ENCODE peak calls at places on chromosomes 4 and X, in seven cellular contexts. M is AG09309; Y is hepatocyte; D is stimulated activated CD4-positive, alpha-beta T cell treated with anti-CD3 and anti-CD28 coated beads, Interleukin-2, amount 100 ng/mL, for 48 hours; E is occipital lobe; X is ACHN; H is HTR-8/SVneo. V is an unnamed sample.

GRCh38 chr4:125303821-125304220 is 10.9 kb upstream of the FAT4 start:
- DNase-seq in X (no peak), D (no peak), M (no peak), Y (no peak), H (no peak), E (no peak), V (no peak)

GRCh38 chr4:110527156-110527555 is 51.2 kb downstream of the ENPEP start:
- DNase-seq in H (no peak), M (no peak), Y (no peak), D (peak), X (no peak), E (no peak), V (no peak)

GRCh38 chr4:153247116-153247490 is 42.9 kb downstream of the TRIM2 start:
- DNase-seq in Y (no peak), M (no peak), D (no peak), X (no peak), H (no peak), E (no peak), V (no peak)

GRCh38 chrX:3576886-3577516 is 136.4 kb downstream of the PRKX start:
- DNase-seq in E (no peak), H (no peak), Y (no peak), X (no peak), M (peak), D (no peak), V (no peak)

GRCh38 chr4:8125526-8126056 is 33.0 kb downstream of the ABLIM2 start:
- DNase-seq in X (no peak), M (no peak), E (no peak), Y (no peak), H (no peak), D (no peak), V (no peak)

GRCh38 chrX:18574591-18574990 is 97.3 kb downstream of the RS1 start:
- DNase-seq in E (no peak), D (no peak), X (peak), Y (no peak), M (peak), H (peak), V (peak)

GRCh38 chr4:70925899-70926635 is 23.9 kb downstream of the MOB1B start:
- DNase-seq in D (no peak), Y (no peak), H (no peak), X (no peak), E (no peak), M (no peak), V (no peak)

GRCh38 chr4:102858828-102859464 is 9.8 kb upstream of the CISD2 start:
- DNase-seq in E (no peak), X (no peak), Y (no peak), D (no peak), H (no peak), M (no peak), V (no peak)

GRCh38 chr4:7139167-7139979 is 53.0 kb upstream of the SORCS2 start:
- DNase-seq in Y (peak), D (no peak), H (no peak), M (no peak), E (no peak), X (no peak), V (no peak)

GRCh38 chr4:1055721-1056590 is 44.5 kb downstream of the FGFRL1 start:
- DNase-seq in X (no peak), D (peak), E (no peak), Y (peak), M (no peak), H (no peak), V (no peak)

GRCh38 chr4:146222313-146222712 is 8.0 kb downstream of the REELD1 start:
- DNase-seq in E (no peak), Y (no peak), H (peak), D (no peak), M (peak), X (peak), V (no peak)

GRCh38 chr4:16579866-16580265 is 318.6 kb downstream of the LDB2 start:
- DNase-seq in D (no peak), M (no peak), X (no peak), E (no peak), Y (no peak), H (no peak), V (no peak)

GRCh38 chr4:22661443-22661842 is 31.3 kb upstream of the GBA3 start:
- DNase-seq in E (no peak), D (no peak), M (no peak), Y (no peak), H (no peak), X (no peak), V (no peak)

GRCh38 chr4:81651500-81651899 is 179.8 kb upstream of the RASGEF1B start:
- DNase-seq in M (no peak), E (no peak), H (no peak), Y (peak), D (no peak), X (no peak), V (no peak)

GRCh38 chr4:140131663-140132229 is 22.2 kb downstream of the MAML3 start:
- DNase-seq in D (no peak), M (no peak), E (no peak), Y (no peak), X (no peak), H (no peak), V (no peak)

GRCh38 chr4:10051536-10052135 is 30.3 kb upstream of the SLC2A9 start:
- DNase-seq in D (no peak), E (no peak), X (no peak), M (no peak), H (no peak), Y (no peak), V (no peak)

GRCh38 chr4:156191382-156191781 is 237.7 kb upstream of the CTSO start:
- DNase-seq in Y (no peak), X (no peak), E (no peak), H (no peak), D (no peak), M (no peak), V (no peak)

GRCh38 chrX:19121898-19122640 is at the start of gene ADGRG2:
- DNase-seq in H (no peak), M (peak), E (no peak), Y (peak), D (no peak), X (peak), V (no peak)

GRCh38 chr4:142703694-142704309 is 142.3 kb downstream of the INPP4B start:
- DNase-seq in E (no peak), Y (no peak), M (no peak), D (no peak), H (no peak), X (no peak), V (no peak)

GRCh38 chr4:41256131-41256739 is 493 bp upstream of the UCHL1 start:
- DNase-seq in E (peak), D (no peak), X (no peak), H (peak), M (no peak), Y (no peak), V (no peak)

GRCh38 chrX:103211012-103211715 is 3.7 kb upstream of the BEX4 start:
- DNase-seq in Y (peak), D (peak), X (peak), H (no peak), E (no peak), M (no peak), V (no peak)

GRCh38 chr4:173025131-173025530 is 143.5 kb upstream of the GALNT7 start:
- DNase-seq in H (peak), Y (peak), E (no peak), X (peak), M (peak), D (no peak), V (peak)

GRCh38 chr4:46146993-46147392 is 23.1 kb upstream of the GABRG1 start:
- DNase-seq in X (no peak), M (no peak), Y (peak), D (no peak), H (no peak), E (no peak), V (no peak)

GRCh38 chr4:72397314-72397713 is 171.7 kb downstream of the ADAMTS3 start:
- DNase-seq in X (no peak), M (no peak), Y (peak), D (no peak), E (no peak), H (no peak), V (no peak)

GRCh38 chrX:107683124-107683895 is 55.0 kb downstream of the PRPS1 start:
- DNase-seq in M (no peak), Y (peak), X (no peak), D (no peak), H (no peak), E (no peak), V (no peak)

GRCh38 chr4:54840992-54841768 is 183.4 kb downstream of the KIT start:
- DNase-seq in D (no peak), M (peak), X (no peak), E (no peak), H (peak), Y (peak), V (peak)

GRCh38 chr4:98341309-98341708 is 80.1 kb downstream of the RAP1GDS1 start:
- DNase-seq in M (peak), H (peak), E (no peak), X (peak), Y (no peak), D (no peak), V (no peak)

GRCh38 chrX:76172325-76172887 is 456 bp upstream of the PBDC1 start:
- DNase-seq in H (peak), E (no peak), X (no peak), D (no peak), Y (no peak), M (no peak), V (no peak)

GRCh38 chrX:131306602-131307001 is 17.5 kb upstream of the IGSF1 start:
- DNase-seq in D (no peak), M (no peak), X (no peak), Y (no peak), H (no peak), E (no peak), V (no peak)